ENCODE peak calls at places on chromosomes 16 and 17, in six cellular contexts. One of them, this sample, is unnamed.

GRCh38 chr17:75722542-75723095 is 1.4 kb downstream of the ITGB4 start:
- DNase-seq in HepG2: no peak
- DNase-seq in transverse colon: no peak
- DNase-seq in prostate gland: no peak
- DNase-seq in HCT116: no peak
- DNase-seq in stomach: no peak
- DNase-seq in this sample: no peak

GRCh38 chr17:73198201-73198929 is 5.5 kb downstream of the COG1 start:
- DNase-seq in HepG2: no peak
- DNase-seq in transverse colon: no peak
- DNase-seq in prostate gland: no peak
- DNase-seq in HCT116: no peak
- DNase-seq in stomach: no peak
- DNase-seq in this sample: no peak

GRCh38 chr17:82248815-82249638 is 20.2 kb downstream of the SLC16A3 start:
- DNase-seq in HepG2: no peak
- DNase-seq in transverse colon: no peak
- DNase-seq in prostate gland: no peak
- DNase-seq in HCT116: no peak
- DNase-seq in stomach: no peak
- DNase-seq in this sample: no peak

GRCh38 chr17:41396340-41396739 is 1.1 kb downstream of the KRT31 start:
- DNase-seq in HepG2: no peak
- DNase-seq in transverse colon: no peak
- DNase-seq in prostate gland: no peak
- DNase-seq in HCT116: no peak
- DNase-seq in stomach: no peak
- DNase-seq in this sample: no peak

GRCh38 chr17:59431606-59432005 is 100.2 kb downstream of the YPEL2 start:
- DNase-seq in HepG2: no peak
- DNase-seq in transverse colon: no peak
- DNase-seq in prostate gland: no peak
- DNase-seq in HCT116: no peak
- DNase-seq in stomach: no peak
- DNase-seq in this sample: no peak

GRCh38 chr16:66020642-66021041 is 345.8 kb upstream of the CDH5 start:
- DNase-seq in HepG2: no peak
- DNase-seq in transverse colon: no peak
- DNase-seq in prostate gland: no peak
- DNase-seq in HCT116: no peak
- DNase-seq in stomach: no peak
- DNase-seq in this sample: no peak

GRCh38 chr17:49146620-49147306 is 14.2 kb downstream of the B4GALNT2 start:
- DNase-seq in HepG2: peak; percentile 65
- DNase-seq in transverse colon: no peak
- DNase-seq in prostate gland: no peak
- DNase-seq in HCT116: peak; percentile 84
- DNase-seq in stomach: no peak
- DNase-seq in this sample: no peak

GRCh38 chr16:8623634-8624033 is 2.1 kb downstream of the METTL22 start:
- DNase-seq in HepG2: no peak
- DNase-seq in transverse colon: no peak
- DNase-seq in prostate gland: no peak
- DNase-seq in HCT116: no peak
- DNase-seq in stomach: no peak
- DNase-seq in this sample: no peak

GRCh38 chr17:44381810-44382209 is 7.6 kb downstream of the ITGA2B start:
- DNase-seq in HepG2: no peak
- DNase-seq in transverse colon: no peak
- DNase-seq in prostate gland: no peak
- DNase-seq in HCT116: no peak
- DNase-seq in stomach: no peak
- DNase-seq in this sample: no peak

GRCh38 chr16:10827691-10828341 is 9.2 kb upstream of the TVP23A start:
- DNase-seq in HepG2: no peak
- DNase-seq in transverse colon: peak; percentile 55
- DNase-seq in prostate gland: peak; percentile 56
- DNase-seq in HCT116: no peak
- DNase-seq in stomach: peak; percentile 72
- DNase-seq in this sample: peak; percentile 84

GRCh38 chr16:29900102-29900887 is at the start of gene ASPHD1:
- DNase-seq in HepG2: peak; percentile 86
- DNase-seq in transverse colon: no peak
- DNase-seq in prostate gland: peak; percentile 42
- DNase-seq in HCT116: peak; percentile 29
- DNase-seq in stomach: peak; percentile 84
- DNase-seq in this sample: peak; percentile 26

GRCh38 chr16:2470234-2470601 is 879 bp upstream of the NTN3 start:
- DNase-seq in HepG2: no peak
- DNase-seq in transverse colon: no peak
- DNase-seq in prostate gland: no peak
- DNase-seq in HCT116: no peak
- DNase-seq in stomach: no peak
- DNase-seq in this sample: no peak

GRCh38 chr17:38921756-38922411 is 3.5 kb upstream of the LASP1NB start:
- DNase-seq in HepG2: no peak
- DNase-seq in transverse colon: no peak
- DNase-seq in prostate gland: no peak
- DNase-seq in HCT116: no peak
- DNase-seq in stomach: peak; percentile 24
- DNase-seq in this sample: peak; percentile 38

GRCh38 chr16:22671301-22672076 is 142.5 kb upstream of the HS3ST2 start:
- DNase-seq in HepG2: no peak
- DNase-seq in transverse colon: no peak
- DNase-seq in prostate gland: no peak
- DNase-seq in HCT116: no peak
- DNase-seq in stomach: no peak
- DNase-seq in this sample: no peak

GRCh38 chr17:44361292-44362055 is 2.2 kb downstream of the FAM171A2 start:
- DNase-seq in HepG2: no peak
- DNase-seq in transverse colon: no peak
- DNase-seq in prostate gland: no peak
- DNase-seq in HCT116: no peak
- DNase-seq in stomach: no peak
- DNase-seq in this sample: no peak

GRCh38 chr17:50059256-50059655 is 3.3 kb downstream of the ITGA3 start:
- DNase-seq in HepG2: no peak
- DNase-seq in transverse colon: no peak
- DNase-seq in prostate gland: no peak
- DNase-seq in HCT116: no peak
- DNase-seq in stomach: peak; percentile 64
- DNase-seq in this sample: peak; percentile 58

DNA sequence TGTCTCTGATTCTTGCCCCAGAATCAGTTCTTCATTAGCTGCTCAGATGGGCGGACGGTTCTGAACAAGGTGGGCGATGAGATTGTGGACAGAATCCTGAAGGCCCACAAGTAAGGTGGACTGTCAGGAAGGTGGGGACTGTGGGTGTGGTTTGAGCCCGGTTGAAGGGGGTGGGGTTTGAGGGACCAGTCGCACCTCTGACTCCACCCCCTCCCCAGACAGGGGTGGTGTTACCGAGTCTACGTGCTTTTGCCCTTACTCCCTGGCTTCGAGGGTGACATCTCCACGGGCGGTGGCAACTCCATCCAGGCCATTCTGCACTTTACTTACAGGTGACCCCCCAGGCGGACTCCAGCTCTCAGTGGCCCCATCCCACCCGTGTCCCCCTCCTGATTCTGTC is 11.3 kb downstream of the PLD2 start:
- DNase-seq in HepG2: no peak
- DNase-seq in transverse colon: no peak
- DNase-seq in prostate gland: no peak
- DNase-seq in HCT116: no peak
- DNase-seq in stomach: no peak
- DNase-seq in this sample: no peak
- TF ChIP-seq POLR2AphosphoS5 in HepG2: no peak
- TF ChIP-seq POLR2AphosphoS5 in transverse colon: no peak
- TF ChIP-seq POLR2AphosphoS5 in prostate gland: no peak
- TF ChIP-seq POLR2AphosphoS5 in HCT116: no peak
- TF ChIP-seq POLR2AphosphoS5 in stomach: no peak
- TF ChIP-seq POLR2AphosphoS5 in this sample: no peak

GRCh38 chr17:46940692-46941404 is 17.9 kb downstream of the GOSR2 start:
- DNase-seq in HepG2: peak; percentile 85
- DNase-seq in transverse colon: peak; percentile 72
- DNase-seq in prostate gland: peak; percentile 60
- DNase-seq in HCT116: peak; percentile 66
- DNase-seq in stomach: peak; percentile 79
- DNase-seq in this sample: peak; percentile 52
- TF ChIP-seq POLR2A in HepG2: no peak
- TF ChIP-seq POLR2A in transverse colon: no peak
- TF ChIP-seq POLR2A in prostate gland: no peak
- TF ChIP-seq POLR2A in HCT116: no peak
- TF ChIP-seq POLR2A in stomach: no peak
- TF ChIP-seq POLR2A in this sample: no peak

GRCh38 chr17:68534714-68535113 is 22.5 kb downstream of the PRKAR1A start:
- DNase-seq in HepG2: no peak
- DNase-seq in transverse colon: no peak
- DNase-seq in prostate gland: no peak
- DNase-seq in HCT116: no peak
- DNase-seq in stomach: no peak
- DNase-seq in this sample: no peak
- H3K4me1 ChIP-seq in HepG2: peaks cover 18% of the 10 kb centered on the region
- H3K4me1 ChIP-seq in transverse colon: no peaks in the 10 kb centered on the region
- H3K4me1 ChIP-seq in prostate gland: no peaks in the 10 kb centered on the region
- H3K4me1 ChIP-seq in HCT116: no peaks in the 10 kb centered on the region
- H3K4me1 ChIP-seq in stomach: no peaks in the 10 kb centered on the region
- H3K4me1 ChIP-seq in this sample: no peaks in the 10 kb centered on the region

GRCh38 chr16:17743158-17743557 is 272.4 kb upstream of the XYLT1 start:
- DNase-seq in HepG2: no peak
- DNase-seq in transverse colon: no peak
- DNase-seq in prostate gland: no peak
- DNase-seq in HCT116: no peak
- DNase-seq in stomach: no peak
- DNase-seq in this sample: no peak

GRCh38 chr16:17747357-17747756 is 276.6 kb upstream of the XYLT1 start:
- DNase-seq in HepG2: no peak
- DNase-seq in transverse colon: no peak
- DNase-seq in prostate gland: no peak
- DNase-seq in HCT116: no peak
- DNase-seq in stomach: no peak
- DNase-seq in this sample: no peak

GRCh38 chr16:17748005-17748719 is 277.4 kb upstream of the XYLT1 start:
- DNase-seq in HepG2: no peak
- DNase-seq in transverse colon: no peak
- DNase-seq in prostate gland: no peak
- DNase-seq in HCT116: no peak
- DNase-seq in stomach: no peak
- DNase-seq in this sample: no peak

GRCh38 chr16:17743578-17743977 is 272.8 kb upstream of the XYLT1 start:
- DNase-seq in HepG2: no peak
- DNase-seq in transverse colon: no peak
- DNase-seq in prostate gland: no peak
- DNase-seq in HCT116: no peak
- DNase-seq in stomach: no peak
- DNase-seq in this sample: no peak

GRCh38 chr16:17744903-17745581 is 274.3 kb upstream of the XYLT1 start:
- DNase-seq in HepG2: no peak
- DNase-seq in transverse colon: no peak
- DNase-seq in prostate gland: no peak
- DNase-seq in HCT116: no peak
- DNase-seq in stomach: no peak
- DNase-seq in this sample: no peak
- TF ChIP-seq POLR2AphosphoS5 in HepG2: no peak
- TF ChIP-seq POLR2AphosphoS5 in transverse colon: no peak
- TF ChIP-seq POLR2AphosphoS5 in prostate gland: no peak
- TF ChIP-seq POLR2AphosphoS5 in HCT116: no peak
- TF ChIP-seq POLR2AphosphoS5 in stomach: no peak
- TF ChIP-seq POLR2AphosphoS5 in this sample: no peak

GRCh38 chr16:85676466-85676865 is 12.3 kb downstream of the GINS2 start:
- DNase-seq in HepG2: no peak
- DNase-seq in transverse colon: no peak
- DNase-seq in prostate gland: no peak
- DNase-seq in HCT116: no peak
- DNase-seq in stomach: no peak
- DNase-seq in this sample: no peak
- TF ChIP-seq POLR2A in HepG2: no peak
- TF ChIP-seq POLR2A in transverse colon: no peak
- TF ChIP-seq POLR2A in prostate gland: no peak
- TF ChIP-seq POLR2A in HCT116: no peak
- TF ChIP-seq POLR2A in stomach: no peak
- TF ChIP-seq POLR2A in this sample: no peak

GRCh38 chr17:61249649-61250301 is 149.9 kb upstream of the TBX2 start:
- DNase-seq in HepG2: no peak
- DNase-seq in transverse colon: no peak
- DNase-seq in prostate gland: no peak
- DNase-seq in HCT116: no peak
- DNase-seq in stomach: no peak
- DNase-seq in this sample: no peak
- H3K4me1 ChIP-seq in HepG2: peaks cover 20% of the 10 kb centered on the region
- H3K4me1 ChIP-seq in transverse colon: peaks cover 22% of the 10 kb centered on the region
- H3K4me1 ChIP-seq in prostate gland: peaks cover 4% of the 10 kb centered on the region
- H3K4me1 ChIP-seq in HCT116: peaks cover 8% of the 10 kb centered on the region
- H3K4me1 ChIP-seq in stomach: peaks cover 23% of the 10 kb centered on the region
- H3K4me1 ChIP-seq in this sample: no peaks in the 10 kb centered on the region

DNA sequence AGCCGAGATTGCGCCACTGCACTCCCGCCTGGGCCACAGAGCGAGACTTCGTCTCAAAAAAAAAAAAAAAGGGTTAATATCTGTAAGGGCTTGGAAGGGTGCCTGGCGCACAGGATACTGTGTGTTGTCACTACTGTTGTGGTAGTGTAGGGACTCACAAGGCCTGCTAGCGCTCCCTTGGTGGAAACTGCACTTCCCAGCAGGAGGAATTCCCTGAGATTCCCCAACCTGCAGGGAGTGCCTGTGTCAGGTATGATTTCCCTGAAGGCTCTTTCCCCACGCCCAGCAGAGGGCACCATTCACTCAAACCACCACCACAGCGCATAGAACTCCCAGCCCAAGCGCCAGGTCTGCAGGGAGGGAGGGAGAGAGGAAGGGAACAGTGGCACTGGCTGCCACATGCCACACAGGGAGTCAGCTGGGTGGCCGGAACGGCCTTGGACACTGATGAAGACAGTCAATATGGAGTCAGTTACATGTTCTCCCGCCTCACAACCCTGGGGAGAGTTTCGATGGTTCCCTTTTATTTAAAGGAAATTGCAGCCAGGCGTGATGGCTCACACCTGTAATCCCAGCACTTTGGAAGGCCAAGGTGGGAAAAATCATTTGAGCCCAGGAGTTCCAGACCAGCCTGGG is 32.7 kb upstream of the CDH1 start:
- DNase-seq in HepG2: peak; percentile 89
- DNase-seq in transverse colon: peak; percentile 92
- DNase-seq in prostate gland: peak; percentile 91
- DNase-seq in HCT116: peak; percentile 79
- DNase-seq in stomach: peak; percentile 92
- DNase-seq in this sample: peak; percentile 91
- TF ChIP-seq POLR2AphosphoS5 in HepG2: no peak
- TF ChIP-seq POLR2AphosphoS5 in transverse colon: peak; percentile 47
- TF ChIP-seq POLR2AphosphoS5 in prostate gland: peak; percentile 90
- TF ChIP-seq POLR2AphosphoS5 in HCT116: peak; percentile 38
- TF ChIP-seq POLR2AphosphoS5 in stomach: peak; percentile 83
- TF ChIP-seq POLR2AphosphoS5 in this sample: peak; percentile 68